ENCODE peak calls at places on chromosomes 4 and X, in six cellular contexts. X is choroid plexus epithelial cell; Y is AG10803; Q is AG09309; H is suprapubic skin; O is CD4-positive, alpha-beta T cell. J is an unnamed sample.

GRCh38 chrX:2576793-2577192 is 76.0 kb upstream of the DHRSX start:
- DNase-seq in X (peak), Y (no peak), Q (no peak), H (no peak), O (no peak), J (no peak)

GRCh38 chr4:175540151-175540550 is 271.9 kb downstream of the GPM6A start:
- DNase-seq in X (no peak), Y (no peak), Q (no peak), H (no peak), O (no peak), J (no peak)

GRCh38 chr4:78656968-78657445 is 105.4 kb downstream of the ANXA3 start:
- DNase-seq in X (no peak), Y (peak), Q (no peak), H (no peak), O (no peak), J (no peak)

GRCh38 chrX:143854006-143854405 is 29.9 kb upstream of the UBE2NL start:
- DNase-seq in X (peak), Y (peak), Q (no peak), H (no peak), O (no peak), J (no peak)

GRCh38 chrX:18793601-18794089 is 86.2 kb downstream of the PPEF1 start:
- DNase-seq in X (peak), Y (no peak), Q (no peak), H (no peak), O (no peak), J (no peak)

GRCh38 chrX:50718791-50719190 is 95.2 kb downstream of the SHROOM4 start:
- DNase-seq in X (peak), Y (peak), Q (no peak), H (no peak), O (no peak), J (no peak)

GRCh38 chr4:28654618-28655017 is 1794.0 kb downstream of the STIM2 start:
- DNase-seq in X (peak), Y (no peak), Q (no peak), H (no peak), O (no peak), J (no peak)

GRCh38 chrX:26557691-26558321 is 341.8 kb downstream of the MAGEB5 start:
- DNase-seq in X (no peak), Y (no peak), Q (no peak), H (peak), O (no peak), J (no peak)

GRCh38 chr4:3659131-3659530 is 107.1 kb upstream of the ADRA2C start:
- DNase-seq in X (no peak), Y (no peak), Q (no peak), H (no peak), O (no peak), J (no peak)

GRCh38 chr4:41400296-41400695 is 137.7 kb upstream of the LIMCH1 start:
- DNase-seq in X (peak), Y (peak), Q (no peak), H (no peak), O (no peak), J (no peak)

GRCh38 chr4:156476359-156476758 is 495.2 kb downstream of the PDGFC start:
- DNase-seq in X (peak), Y (peak), Q (peak), H (no peak), O (no peak), J (no peak)

GRCh38 chrX:108130889-108131288 is 39.3 kb downstream of the ATG4A start:
- DNase-seq in X (no peak), Y (no peak), Q (no peak), H (no peak), O (no peak), J (no peak)

GRCh38 chr4:3777669-3778068 is 11.5 kb downstream of the ADRA2C start:
- DNase-seq in X (no peak), Y (no peak), Q (no peak), H (no peak), O (no peak), J (no peak)

GRCh38 chr4:102196221-102196620 is 149.1 kb downstream of the SLC39A8 start:
- DNase-seq in X (peak), Y (peak), Q (no peak), H (no peak), O (no peak), J (no peak)

GRCh38 chr4:113444386-113444785 is 317.2 kb downstream of the CAMK2D start:
- DNase-seq in X (peak), Y (peak), Q (no peak), H (no peak), O (no peak), J (no peak)

GRCh38 chr4:1718095-1718850 is 2.9 kb downstream of the TMEM129 start:
- DNase-seq in X (no peak), Y (no peak), Q (no peak), H (no peak), O (no peak), J (no peak)

GRCh38 chr4:14749910-14750309 is 252.4 kb upstream of the CPEB2 start:
- DNase-seq in X (peak), Y (peak), Q (no peak), H (no peak), O (no peak), J (no peak)

GRCh38 chr4:133969202-133969873 is 232.3 kb downstream of the PABPC4L start:
- DNase-seq in X (peak), Y (peak), Q (no peak), H (no peak), O (no peak), J (no peak)

GRCh38 chr4:17680985-17681920 is 66.8 kb downstream of the MED28 start:
- DNase-seq in X (no peak), Y (no peak), Q (no peak), H (no peak), O (no peak), J (no peak)

DNA sequence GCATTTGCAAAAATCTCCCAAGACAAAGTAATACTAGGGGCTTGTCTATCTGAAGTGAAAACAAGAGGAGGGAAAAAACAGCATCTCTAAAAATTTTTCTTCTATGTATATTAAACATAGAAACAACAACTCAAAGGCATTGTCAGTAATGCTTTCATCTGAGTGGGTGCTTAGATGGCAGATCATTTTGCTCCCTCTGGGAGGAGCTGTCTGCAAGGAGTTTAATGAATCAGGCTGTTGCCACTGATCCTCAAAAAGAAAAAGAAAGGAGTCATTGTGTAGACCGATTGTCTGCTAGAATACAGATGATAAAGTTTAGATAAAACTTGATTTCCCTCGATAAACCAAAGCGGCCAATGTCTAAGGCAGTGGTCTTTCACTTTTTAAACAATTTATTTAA is 49.7 kb upstream of the KLHL8 start:
- DNase-seq in X (peak), Y (peak), Q (peak), H (no peak), O (no peak), J (no peak)
- TF ChIP-seq CTCF in X (peak), Y (peak), Q (peak), H (no peak), O (no peak), J (no peak)

DNA sequence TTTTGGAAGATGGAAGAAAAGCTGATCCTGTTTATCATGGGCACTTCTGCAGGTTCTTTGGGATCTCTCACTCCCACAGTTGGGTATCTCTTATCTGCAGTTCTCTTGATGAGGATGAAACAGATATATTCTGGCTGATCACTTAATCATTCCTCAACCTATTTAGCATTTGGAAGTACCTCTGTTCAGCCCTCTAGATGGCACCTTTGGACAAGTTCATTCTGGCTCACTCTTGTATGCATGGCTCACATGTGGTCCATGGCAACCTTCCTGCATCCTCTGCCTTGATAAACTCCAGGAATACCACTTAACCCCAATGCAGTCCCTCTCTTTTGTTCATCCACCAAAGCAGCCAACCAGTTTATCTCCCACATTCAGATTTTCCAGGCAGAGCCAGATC is 74.2 kb downstream of the SMARCA5 start:
- DNase-seq in X (peak), Y (no peak), Q (no peak), H (no peak), O (no peak), J (no peak)
- TF ChIP-seq CTCF in X (peak), Y (no peak), Q (no peak), H (no peak), O (no peak), J (no peak)

DNA sequence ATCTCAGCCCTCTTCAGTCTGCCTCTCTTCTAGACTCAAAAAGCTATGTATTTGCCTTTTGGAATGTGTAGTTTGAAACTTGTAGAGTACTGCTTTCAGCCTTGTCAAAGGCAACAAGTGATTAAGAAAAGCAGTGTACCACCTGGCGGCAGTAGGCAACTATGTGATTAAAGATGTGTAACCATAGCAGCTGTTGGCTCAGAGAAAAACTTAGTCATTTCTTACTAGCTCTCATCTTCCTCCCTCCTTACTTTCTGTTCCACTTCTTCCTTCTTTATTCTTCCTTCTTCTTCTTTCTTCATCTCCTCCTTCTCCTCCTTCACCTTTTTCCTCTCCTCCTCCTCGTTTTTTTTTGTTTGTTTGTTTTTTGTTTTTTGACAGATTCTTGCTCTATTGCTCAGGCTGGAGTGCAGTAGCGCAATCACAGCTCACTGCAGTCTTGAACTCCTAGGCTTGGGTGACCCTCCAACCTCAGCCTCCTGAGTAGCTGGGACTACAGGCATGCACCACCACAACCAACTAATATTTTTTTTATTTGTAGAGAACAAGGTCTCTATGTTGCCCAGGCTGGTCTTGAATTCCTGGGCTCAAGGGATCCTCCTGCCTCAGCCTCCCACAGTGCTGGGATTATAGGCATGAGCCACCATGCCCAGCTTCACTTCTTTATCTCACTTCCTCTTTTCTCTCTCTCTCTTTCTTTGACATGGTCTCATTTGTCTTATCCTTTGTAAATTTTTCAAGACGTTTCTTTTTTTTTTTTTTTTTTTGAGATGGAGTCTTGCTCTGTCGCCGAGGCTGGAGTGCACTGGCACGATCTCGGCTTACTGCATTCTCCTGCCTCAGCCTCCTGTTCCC is 32.6 kb downstream of the ABHD18 start:
- DNase-seq in X (peak), Y (peak), Q (peak), H (no peak), O (no peak), J (no peak)
- TF ChIP-seq CTCF in X (no peak), Y (peak), Q (peak), H (no peak), O (no peak), J (no peak)

GRCh38 chrX:105263171-105263570 is 42.7 kb upstream of the TEX13A start:
- DNase-seq in X (no peak), Y (no peak), Q (no peak), H (no peak), O (no peak), J (no peak)

DNA sequence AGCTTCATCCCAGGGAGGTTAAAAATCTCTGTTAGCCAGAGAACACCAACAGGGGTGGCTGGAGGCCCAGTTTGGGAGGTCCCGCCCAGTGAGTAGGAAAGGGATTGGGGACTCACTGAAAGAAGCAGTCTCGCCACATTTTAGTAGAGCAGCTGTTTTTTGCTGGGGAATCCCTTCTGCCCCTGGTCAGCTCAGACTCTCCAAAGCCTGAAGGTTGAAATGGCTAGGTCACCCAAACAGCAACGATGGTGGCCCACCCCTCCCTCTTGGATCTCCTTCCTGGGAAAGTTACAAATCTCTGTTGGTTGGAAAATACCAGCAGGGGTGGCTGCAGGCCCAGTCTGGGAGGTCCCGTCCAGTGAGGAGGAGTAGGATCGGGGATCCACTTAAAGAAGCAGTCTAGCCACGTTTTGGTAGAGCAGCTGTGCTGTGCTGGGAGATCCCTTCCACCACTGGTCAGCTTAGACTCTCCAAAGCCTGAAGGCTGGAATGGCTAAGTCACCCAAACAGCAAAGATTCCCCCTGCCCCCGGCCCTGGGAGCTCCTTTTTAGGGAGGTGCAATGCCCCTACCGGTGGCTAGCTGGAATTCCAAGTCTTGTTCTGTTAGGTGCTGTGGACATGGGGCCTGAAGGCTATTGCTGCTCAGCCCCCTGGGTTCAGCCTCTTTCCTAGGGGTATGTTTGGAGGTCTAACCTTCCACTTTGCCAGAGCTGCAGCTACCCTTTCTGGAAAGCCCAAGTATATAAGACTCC is 40.0 kb upstream of the TEX13A start:
- DNase-seq in X (no peak), Y (no peak), Q (no peak), H (no peak), O (no peak), J (no peak)
- TF ChIP-seq CTCF in X (no peak), Y (no peak), Q (no peak), H (no peak), O (no peak), J (no peak)

GRCh38 chr4:69078852-69079251 is 17.4 kb upstream of the UGT2B7 start:
- DNase-seq in X (no peak), Y (no peak), Q (no peak), H (no peak), O (no peak), J (no peak)
- TF ChIP-seq CTCF in X (no peak), Y (no peak), Q (no peak), H (no peak), O (no peak), J (no peak)

GRCh38 chr4:47662975-47663374 is 174.9 kb downstream of the CORIN start:
- DNase-seq in X (no peak), Y (no peak), Q (no peak), H (no peak), O (no peak), J (no peak)
- TF ChIP-seq CTCF in X (peak), Y (peak), Q (peak), H (no peak), O (no peak), J (no peak)

DNA sequence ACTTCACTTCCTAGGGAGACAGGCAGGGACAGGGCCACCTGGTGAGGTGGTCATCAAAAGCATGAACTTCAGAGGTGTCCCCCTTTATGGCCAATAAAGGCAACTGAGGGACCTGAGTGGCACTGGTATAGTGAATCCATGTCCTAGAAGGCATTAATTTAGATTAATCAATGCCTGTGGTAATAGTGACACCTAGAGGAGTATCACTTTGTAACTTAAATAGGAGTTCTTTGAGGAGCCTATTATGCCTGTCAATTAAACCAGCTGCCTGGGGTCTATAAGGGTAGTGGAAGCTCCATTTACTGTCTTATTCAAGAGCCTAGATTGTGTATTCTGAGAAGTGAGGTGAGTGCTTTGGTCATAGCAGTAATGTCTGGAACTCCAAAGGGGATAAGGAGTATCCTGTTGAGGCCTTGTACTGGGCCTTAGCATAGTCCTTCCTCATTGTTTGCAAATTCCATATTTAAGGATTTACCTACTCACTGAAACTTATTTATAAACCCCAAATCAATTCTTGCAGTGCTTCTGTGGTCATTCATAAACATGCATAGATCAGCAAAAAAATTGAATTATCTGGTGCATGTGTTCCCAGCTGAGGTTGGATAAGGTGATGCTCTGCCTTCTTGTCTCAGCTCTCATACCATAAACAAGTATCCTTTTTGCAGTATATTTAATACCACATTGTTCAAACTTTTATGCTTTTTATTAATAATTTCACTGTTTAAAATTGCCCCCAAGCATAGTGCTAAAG is 213.8 kb upstream of the RADX start:
- DNase-seq in X (peak), Y (no peak), Q (no peak), H (no peak), O (no peak), J (no peak)
- TF ChIP-seq CTCF in X (peak), Y (no peak), Q (no peak), H (no peak), O (no peak), J (no peak)

DNA sequence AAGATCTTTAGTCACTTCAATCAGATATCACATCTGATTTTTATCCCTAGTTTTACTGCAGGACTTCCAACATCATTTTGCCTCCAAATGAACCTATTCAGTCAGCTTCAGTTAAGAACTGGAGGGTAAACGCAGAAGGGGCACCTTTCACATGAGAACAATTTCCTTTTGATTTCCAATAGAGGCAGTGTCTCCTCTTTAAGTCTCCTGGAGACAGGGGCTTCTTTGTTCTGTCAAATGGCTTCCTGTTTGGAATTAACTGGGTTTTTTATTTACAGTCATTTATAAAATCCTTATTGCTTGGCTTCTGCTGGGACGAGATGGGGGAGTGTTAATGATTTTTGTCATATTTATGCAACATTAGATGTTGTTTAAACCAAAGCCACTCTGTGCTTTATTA is 164.0 kb downstream of the STK32B start:
- DNase-seq in X (no peak), Y (no peak), Q (no peak), H (no peak), O (no peak), J (no peak)
- TF ChIP-seq CTCF in X (no peak), Y (no peak), Q (no peak), H (no peak), O (no peak), J (no peak)

GRCh38 chrX:81414630-81415029 is 212.7 kb downstream of the SH3BGRL start:
- DNase-seq in X (peak), Y (peak), Q (no peak), H (no peak), O (no peak), J (no peak)
- TF ChIP-seq CTCF in X (peak), Y (peak), Q (no peak), H (no peak), O (no peak), J (no peak)

J was measured in CD8-positive, alpha-beta T cell.